ENCODE peak calls at places on chromosomes 5 and 9, in four cellular contexts. C is neural progenitor cell, X is adrenal gland, I is DND-41. B is an unnamed sample.

GRCh38 chr9:112754578-112754977 is 4.0 kb downstream of the SNX30 start:
- DNase-seq in X (no peak), I (peak), C (no peak), B (no peak)

GRCh38 chr5:179620703-179621350 is 2.6 kb downstream of the HNRNPH1 start:
- DNase-seq in I (no peak), X (no peak), C (no peak), B (no peak)

GRCh38 chr5:141420855-141421488 is at the start of gene PCDHGA11:
- DNase-seq in X (no peak), I (peak), C (peak), B (no peak)

GRCh38 chr5:66596791-66597757 is 881 bp downstream of the MAST4 start:
- DNase-seq in X (peak), I (peak), C (peak), B (peak)

GRCh38 chr9:22401671-22402070 is 45.0 kb upstream of the DMRTA1 start:
- DNase-seq in I (no peak), X (no peak), C (no peak), B (no peak)

GRCh38 chr5:4225741-4226140 is 630.1 kb downstream of the IRX1 start:
- DNase-seq in I (no peak), C (no peak), X (no peak), B (no peak)

GRCh38 chr9:89729954-89730530 is 125.2 kb downstream of the GADD45G start:
- DNase-seq in I (no peak), X (no peak), C (no peak), B (no peak)

GRCh38 chr5:140381972-140382371 is 19.7 kb upstream of the ANKHD1 start:
- DNase-seq in X (no peak), I (no peak), C (no peak), B (no peak)

GRCh38 chr9:72529531-72529930 is 8.1 kb downstream of the TMC1 start:
- DNase-seq in C (no peak), X (no peak), I (no peak), B (no peak)

GRCh38 chr9:37528652-37529072 is 42.9 kb downstream of the POLR1E start:
- DNase-seq in I (no peak), X (no peak), C (no peak), B (no peak)

GRCh38 chr5:123696948-123697347 is 185.0 kb downstream of the CSNK1G3 start:
- DNase-seq in X (no peak), C (no peak), I (no peak), B (no peak)

GRCh38 chr5:26847041-26847736 is 191.2 kb downstream of the CDH9 start:
- DNase-seq in I (no peak), X (no peak), C (peak), B (peak)

GRCh38 chr5:96855041-96855872 is 21.0 kb upstream of the ERAP2 start:
- DNase-seq in X (no peak), I (no peak), C (no peak), B (no peak)

GRCh38 chr9:126173929-126174328 is 152.7 kb upstream of the MVB12B start:
- DNase-seq in C (no peak), X (no peak), I (no peak), B (no peak)

GRCh38 chr5:62307364-62307689 is 1.3 kb downstream of the KIF2A start:
- DNase-seq in C (no peak), I (no peak), X (no peak), B (no peak)

GRCh38 chr9:114775121-114775520 is 30.7 kb downstream of the TNFSF15 start:
- DNase-seq in C (no peak), X (no peak), I (no peak), B (no peak)

GRCh38 chr9:4579011-4579410 is 83.1 kb upstream of the PLPP6 start:
- DNase-seq in X (no peak), C (no peak), I (no peak), B (no peak)

GRCh38 chr5:132363431-132364112 is 5.9 kb upstream of the SLC22A5 start:
- DNase-seq in X (peak), C (no peak), I (no peak), B (no peak)

GRCh38 chr9:35659340-35659739 is 1.2 kb downstream of the CCDC107 start:
- DNase-seq in C (no peak), X (no peak), I (no peak), B (no peak)

GRCh38 chr9:124771867-124772621 is 933 bp upstream of the NR6A1 start:
- DNase-seq in I (peak), X (peak), C (peak), B (peak)

GRCh38 chr9:124770359-124771020 is 621 bp downstream of the NR6A1 start:
- DNase-seq in I (peak), C (peak), X (peak), B (peak)

GRCh38 chr9:124769451-124770358 is 1.4 kb downstream of the NR6A1 start:
- DNase-seq in C (peak), X (peak), I (no peak), B (peak)

GRCh38 chr9:124773473-124774130 is 2.5 kb upstream of the NR6A1 start:
- DNase-seq in X (no peak), I (no peak), C (no peak), B (no peak)

GRCh38 chr9:124771021-124771866 is at the start of gene NR6A1:
- DNase-seq in I (peak), C (peak), X (peak), B (peak)
- TF ChIP-seq CTCF in I (peak), C (peak), X (peak), B (no peak)

DNA sequence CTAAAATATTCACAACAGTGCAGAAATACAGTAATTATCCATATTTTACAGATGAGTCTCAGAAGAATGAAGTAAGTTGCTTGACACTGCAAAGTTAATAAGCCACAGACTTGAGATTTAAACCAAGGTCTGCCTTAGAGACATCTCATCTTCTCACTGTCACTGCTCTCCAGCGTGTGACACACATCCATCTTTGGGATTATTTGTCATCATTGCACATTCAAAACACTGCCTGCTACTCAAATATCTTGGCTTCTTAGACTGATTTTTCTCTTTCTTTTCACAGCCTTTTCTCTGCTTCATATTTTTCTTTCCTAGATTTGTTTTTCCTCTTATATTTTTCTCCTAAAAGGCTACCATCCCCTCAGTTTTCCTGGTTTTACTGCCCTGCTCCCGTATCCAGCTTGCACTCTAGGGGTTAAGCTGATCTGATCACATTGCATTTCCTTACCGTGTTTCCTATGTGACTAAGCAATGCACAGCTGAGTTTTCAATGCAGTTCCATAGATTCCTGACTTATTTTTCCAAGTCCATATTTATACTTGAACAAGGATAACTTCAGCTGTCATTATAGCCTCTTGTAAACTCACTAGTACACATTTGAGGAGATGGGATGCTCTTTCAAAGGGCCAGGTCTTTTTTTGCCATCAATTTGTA is 353.0 kb downstream of the PLK2 start:
- DNase-seq in X (no peak), C (no peak), I (no peak), B (no peak)
- TF ChIP-seq CTCF in X (no peak), C (no peak), I (no peak), B (no peak)

DNA sequence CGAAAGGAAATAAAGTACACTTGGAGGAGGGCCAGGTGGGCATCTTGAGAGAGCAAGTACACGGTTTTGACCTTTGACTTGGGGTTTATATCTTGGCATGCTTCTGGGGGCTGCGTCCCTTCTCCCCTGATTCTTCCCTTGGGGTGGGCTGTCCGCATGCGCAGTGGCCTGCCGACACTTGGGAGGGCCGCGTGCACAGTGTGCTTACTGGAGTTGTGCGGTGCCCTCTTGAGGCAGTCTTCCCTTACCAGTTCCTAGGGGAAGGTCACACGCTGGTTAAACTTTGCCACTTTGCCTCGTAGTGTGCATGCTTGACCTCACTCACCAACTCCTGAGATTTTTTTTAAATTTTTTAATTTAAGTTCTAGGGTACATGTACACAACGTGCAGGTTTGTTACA is 4.3 kb upstream of the CLPTM1L start:
- DNase-seq in X (no peak), I (no peak), C (peak), B (no peak)
- TF ChIP-seq CTCF in X (no peak), I (peak), C (no peak), B (no peak)

GRCh38 chr9:97072285-97072770 is 33.4 kb upstream of the CTSV start:
- DNase-seq in X (no peak), I (no peak), C (no peak), B (no peak)
- TF ChIP-seq CTCF in X (no peak), I (no peak), C (no peak), B (no peak)